ENCODE peak calls at places on chromosomes 1 and 21, in nine cellular contexts. Q is neural crest cell; M is NCI-H2227 treated with DMSO at 0.1 percent for 48 hours; E is osteocyte; D is EL; R is stimulated activated CD4-positive, alpha-beta T cell treated with anti-CD3 and anti-CD28 coated beads, Interleukin-4, amount 100 ng/mL, for 24 hours; N is left kidney; H is NCI-H460; O is NCI-H2107. X is an unnamed sample.

GRCh38 chr1:63774617-63775417 is 1.0 kb downstream of the ROR1 start:
- DNase-seq in O (no peak), N (peak; percentile 82), D (peak; percentile 53), Q (peak; percentile 51), R (no peak), H (no peak), E (no peak), M (no peak), X (no peak)

GRCh38 chr1:226643167-226643566 is 94.6 kb downstream of the STUM start:
- DNase-seq in H (no peak), M (no peak), N (peak; percentile 50), O (no peak), D (peak; percentile 68), R (peak; percentile 75), Q (no peak), E (no peak), X (peak; percentile 60)

GRCh38 chr21:45334591-45335081 is 46.9 kb upstream of the POFUT2 start:
- DNase-seq in H (no peak), R (no peak), N (no peak), M (no peak), E (no peak), D (no peak), Q (no peak), O (no peak), X (no peak)

GRCh38 chr1:182249201-182249676 is 142.4 kb downstream of the GLUL start:
- DNase-seq in E (no peak), Q (no peak), N (no peak), M (no peak), R (peak; percentile 40), O (no peak), D (no peak), H (no peak), X (no peak)

GRCh38 chr1:230797376-230798186 is 50.4 kb downstream of the CAPN9 start:
- DNase-seq in D (peak; percentile 70), H (peak; percentile 59), M (peak; percentile 3), N (peak; percentile 86), E (peak; percentile 87), Q (peak; percentile 53), R (no peak), O (peak; percentile 69), X (no peak)

GRCh38 chr1:30870035-30870434 is 38.5 kb downstream of the SDC3 start:
- DNase-seq in Q (no peak), D (no peak), M (no peak), H (no peak), O (no peak), R (no peak), E (no peak), N (no peak), X (no peak)

GRCh38 chr1:26913754-26914619 is at the start of gene NR0B2:
- DNase-seq in R (no peak), H (no peak), O (peak; percentile 98), E (no peak), D (no peak), N (peak; percentile 59), Q (no peak), M (no peak), X (no peak)

GRCh38 chr1:24694380-24694843 is 50.8 kb upstream of the CLIC4 start:
- DNase-seq in M (peak; percentile 79), Q (no peak), H (no peak), O (peak; percentile 81), N (no peak), R (no peak), E (no peak), D (no peak), X (peak; percentile 74)

GRCh38 chr1:244158039-244158438 is 107.0 kb downstream of the ZBTB18 start:
- DNase-seq in O (no peak), D (no peak), N (no peak), R (no peak), M (no peak), E (no peak), Q (no peak), H (no peak), X (no peak)

GRCh38 chr1:197914510-197914909 is 2.7 kb upstream of the LHX9 start:
- DNase-seq in D (no peak), R (no peak), Q (no peak), O (no peak), M (no peak), E (no peak), H (no peak), N (no peak), X (no peak)

GRCh38 chr21:33642896-33643657 is 776 bp downstream of the ITSN1 start:
- DNase-seq in D (peak; percentile 45), R (peak; percentile 15), O (no peak), H (no peak), M (no peak), Q (peak; percentile 36), E (peak; percentile 86), N (peak; percentile 67), X (no peak)

GRCh38 chr1:24965571-24965930 is 35.5 kb upstream of the RUNX3 start:
- DNase-seq in E (no peak), D (no peak), H (no peak), Q (no peak), N (no peak), R (no peak), O (no peak), M (no peak), X (no peak)

GRCh38 chr1:212606734-212607205 is 1.8 kb upstream of the ATF3 start:
- DNase-seq in D (no peak), O (no peak), M (no peak), R (peak; percentile 48), E (peak; percentile 80), Q (no peak), N (peak; percentile 58), H (no peak), X (no peak)

GRCh38 chr1:25118554-25118953 is 113.7 kb downstream of the SYF2 start:
- DNase-seq in O (no peak), D (no peak), R (peak; percentile 20), M (no peak), Q (no peak), H (no peak), E (no peak), N (no peak), X (peak; percentile 20)

GRCh38 chr1:222539951-222540597 is 7.8 kb downstream of the HHIPL2 start:
- DNase-seq in N (no peak), H (no peak), M (no peak), O (no peak), R (no peak), E (no peak), Q (no peak), D (no peak), X (no peak)

X was measured in natural killer cell treated with Interleukin-12 subunit alpha and Interleukin-12 subunit beta and Interleukin-15 and Interleukin-18, amount 100 ng/mL, for 72 hours.